ENCODE peak calls at places on chromosome 3, in six cellular contexts. K is DMS153, P is GM19239, H is SW480, A is lower lobe of right lung, W is SW 1271. E is an unnamed sample.
A peak's percentile ranks its signal among the peaks of the same experiment; 100 is the strongest.

GRCh38 chr3:197465197-197465995 is 90.4 kb downstream of the BDH1 start:
- DNase-seq in K (no peak), P (no peak), H (no peak), A (no peak), W (no peak), E (no peak)

GRCh38 chr3:53835257-53835656 is 11.0 kb downstream of the CHDH start:
- DNase-seq in K (no peak), P (no peak), H (no peak), A (no peak), W (no peak), E (no peak)

GRCh38 chr3:12425850-12426579 is 58.3 kb upstream of the TSEN2 start:
- DNase-seq in K (no peak), P (no peak), H (no peak), A (no peak), W (no peak), E (no peak)

GRCh38 chr3:62051506-62051905 is 321.8 kb downstream of the FEZF2 start:
- DNase-seq in K (no peak), P (no peak), H (peak; percentile 36), A (peak; percentile 50), W (no peak), E (no peak)

GRCh38 chr3:123392871-123393620 is 55.8 kb downstream of the ADCY5 start:
- DNase-seq in K (no peak), P (no peak), H (no peak), A (no peak), W (no peak), E (no peak)

GRCh38 chr3:190188197-190188596 is 67.5 kb upstream of the P3H2 start:
- DNase-seq in K (no peak), P (no peak), H (no peak), A (no peak), W (no peak), E (no peak)

GRCh38 chr3:13078158-13078905 is 5.1 kb upstream of the IQSEC1 start:
- DNase-seq in K (no peak), P (no peak), H (no peak), A (no peak), W (no peak), E (no peak)

GRCh38 chr3:187739125-187739560 is 6.1 kb downstream of the BCL6 start:
- DNase-seq in K (no peak), P (no peak), H (no peak), A (no peak), W (no peak), E (no peak)

GRCh38 chr3:125322166-125322565 is 53.0 kb downstream of the ZNF148 start:
- DNase-seq in K (no peak), P (no peak), H (no peak), A (no peak), W (no peak), E (no peak)

GRCh38 chr3:71564361-71564760 is 19.2 kb downstream of the FOXP1 start:
- DNase-seq in K (no peak), P (no peak), H (no peak), A (no peak), W (no peak), E (no peak)

GRCh38 chr3:16936233-16936632 is 51.5 kb downstream of the PLCL2 start:
- DNase-seq in K (no peak), P (no peak), H (no peak), A (no peak), W (no peak), E (no peak)

GRCh38 chr3:17640466-17640865 is 102.0 kb downstream of the TBC1D5 start:
- DNase-seq in K (no peak), P (no peak), H (no peak), A (no peak), W (no peak), E (no peak)